ENCODE peak calls at places on chromosomes 1 and 21, in seven cellular contexts. One of them, this sample, is unnamed.

GRCh38 chr1:91617242-91617837 is 116.7 kb downstream of the CDC7 start:
- DNase-seq in cardiac fibroblast: no peak
- DNase-seq in central memory CD8-positive, alpha-beta T cell: no peak
- DNase-seq in activated T-helper 9 cell treated with anti-CD3 and anti-CD28 coated beads, Interleukin-2, amount 50 U/mL, for 16 hours: no peak
- DNase-seq in GM12891: no peak
- DNase-seq in activated CD8-positive, alpha-beta memory T cell treated with anti-CD3 and anti-CD28 coated beads for 4 hours: no peak
- DNase-seq in cardiac muscle cell: peak
- DNase-seq in this sample: no peak

GRCh38 chr1:217164403-217164802 is 441.2 kb upstream of the ESRRG start:
- DNase-seq in cardiac fibroblast: no peak
- DNase-seq in cardiac muscle cell: no peak
- DNase-seq in activated CD8-positive, alpha-beta memory T cell treated with anti-CD3 and anti-CD28 coated beads for 4 hours: no peak
- DNase-seq in activated T-helper 9 cell treated with anti-CD3 and anti-CD28 coated beads, Interleukin-2, amount 50 U/mL, for 16 hours: no peak
- DNase-seq in central memory CD8-positive, alpha-beta T cell: no peak
- DNase-seq in GM12891: no peak
- DNase-seq in this sample: no peak

GRCh38 chr1:48471103-48471502 is 901 bp downstream of the SPATA6 start:
- DNase-seq in cardiac muscle cell: no peak
- DNase-seq in central memory CD8-positive, alpha-beta T cell: no peak
- DNase-seq in activated CD8-positive, alpha-beta memory T cell treated with anti-CD3 and anti-CD28 coated beads for 4 hours: no peak
- DNase-seq in GM12891: no peak
- DNase-seq in activated T-helper 9 cell treated with anti-CD3 and anti-CD28 coated beads, Interleukin-2, amount 50 U/mL, for 16 hours: no peak
- DNase-seq in cardiac fibroblast: peak
- DNase-seq in this sample: no peak

GRCh38 chr21:38048241-38048640 is 132.0 kb upstream of the KCNJ6 start:
- DNase-seq in central memory CD8-positive, alpha-beta T cell: no peak
- DNase-seq in GM12891: no peak
- DNase-seq in cardiac muscle cell: no peak
- DNase-seq in cardiac fibroblast: no peak
- DNase-seq in activated T-helper 9 cell treated with anti-CD3 and anti-CD28 coated beads, Interleukin-2, amount 50 U/mL, for 16 hours: no peak
- DNase-seq in activated CD8-positive, alpha-beta memory T cell treated with anti-CD3 and anti-CD28 coated beads for 4 hours: no peak
- DNase-seq in this sample: no peak

GRCh38 chr1:52233463-52233862 is 91.6 kb downstream of the ZFYVE9 start:
- DNase-seq in activated T-helper 9 cell treated with anti-CD3 and anti-CD28 coated beads, Interleukin-2, amount 50 U/mL, for 16 hours: no peak
- DNase-seq in cardiac muscle cell: no peak
- DNase-seq in central memory CD8-positive, alpha-beta T cell: no peak
- DNase-seq in GM12891: no peak
- DNase-seq in activated CD8-positive, alpha-beta memory T cell treated with anti-CD3 and anti-CD28 coated beads for 4 hours: no peak
- DNase-seq in cardiac fibroblast: no peak
- DNase-seq in this sample: no peak

GRCh38 chr1:24970926-24971530 is 41.0 kb upstream of the RUNX3 start:
- DNase-seq in GM12891: no peak
- DNase-seq in activated CD8-positive, alpha-beta memory T cell treated with anti-CD3 and anti-CD28 coated beads for 4 hours: no peak
- DNase-seq in cardiac fibroblast: no peak
- DNase-seq in central memory CD8-positive, alpha-beta T cell: no peak
- DNase-seq in cardiac muscle cell: no peak
- DNase-seq in activated T-helper 9 cell treated with anti-CD3 and anti-CD28 coated beads, Interleukin-2, amount 50 U/mL, for 16 hours: no peak
- DNase-seq in this sample: peak

GRCh38 chr21:16633851-16634521 is 878.9 kb upstream of the CXADR start:
- DNase-seq in activated T-helper 9 cell treated with anti-CD3 and anti-CD28 coated beads, Interleukin-2, amount 50 U/mL, for 16 hours: no peak
- DNase-seq in cardiac fibroblast: peak
- DNase-seq in GM12891: no peak
- DNase-seq in central memory CD8-positive, alpha-beta T cell: no peak
- DNase-seq in activated CD8-positive, alpha-beta memory T cell treated with anti-CD3 and anti-CD28 coated beads for 4 hours: no peak
- DNase-seq in cardiac muscle cell: no peak
- DNase-seq in this sample: no peak

GRCh38 chr1:203667616-203668015 is 41.0 kb downstream of the ATP2B4 start:
- DNase-seq in GM12891: no peak
- DNase-seq in cardiac fibroblast: no peak
- DNase-seq in cardiac muscle cell: no peak
- DNase-seq in central memory CD8-positive, alpha-beta T cell: no peak
- DNase-seq in activated CD8-positive, alpha-beta memory T cell treated with anti-CD3 and anti-CD28 coated beads for 4 hours: no peak
- DNase-seq in activated T-helper 9 cell treated with anti-CD3 and anti-CD28 coated beads, Interleukin-2, amount 50 U/mL, for 16 hours: no peak
- DNase-seq in this sample: no peak

GRCh38 chr1:10864776-10865175 is 68.3 kb upstream of the CASZ1 start:
- DNase-seq in cardiac fibroblast: no peak
- DNase-seq in GM12891: no peak
- DNase-seq in central memory CD8-positive, alpha-beta T cell: no peak
- DNase-seq in activated T-helper 9 cell treated with anti-CD3 and anti-CD28 coated beads, Interleukin-2, amount 50 U/mL, for 16 hours: no peak
- DNase-seq in cardiac muscle cell: no peak
- DNase-seq in activated CD8-positive, alpha-beta memory T cell treated with anti-CD3 and anti-CD28 coated beads for 4 hours: no peak
- DNase-seq in this sample: no peak

GRCh38 chr1:41435570-41436178 is 48.8 kb downstream of the EDN2 start:
- DNase-seq in activated T-helper 9 cell treated with anti-CD3 and anti-CD28 coated beads, Interleukin-2, amount 50 U/mL, for 16 hours: no peak
- DNase-seq in GM12891: no peak
- DNase-seq in central memory CD8-positive, alpha-beta T cell: no peak
- DNase-seq in cardiac fibroblast: no peak
- DNase-seq in cardiac muscle cell: no peak
- DNase-seq in activated CD8-positive, alpha-beta memory T cell treated with anti-CD3 and anti-CD28 coated beads for 4 hours: no peak
- DNase-seq in this sample: no peak

GRCh38 chr1:925532-926421 is 2.1 kb downstream of the SAMD11 start:
- DNase-seq in GM12891: no peak
- DNase-seq in central memory CD8-positive, alpha-beta T cell: no peak
- DNase-seq in activated T-helper 9 cell treated with anti-CD3 and anti-CD28 coated beads, Interleukin-2, amount 50 U/mL, for 16 hours: no peak
- DNase-seq in cardiac muscle cell: peak
- DNase-seq in cardiac fibroblast: no peak
- DNase-seq in activated CD8-positive, alpha-beta memory T cell treated with anti-CD3 and anti-CD28 coated beads for 4 hours: no peak
- DNase-seq in this sample: no peak

GRCh38 chr1:45331436-45332345 is 5.0 kb downstream of the HPDL start:
- DNase-seq in cardiac fibroblast: no peak
- DNase-seq in cardiac muscle cell: no peak
- DNase-seq in activated CD8-positive, alpha-beta memory T cell treated with anti-CD3 and anti-CD28 coated beads for 4 hours: no peak
- DNase-seq in central memory CD8-positive, alpha-beta T cell: no peak
- DNase-seq in activated T-helper 9 cell treated with anti-CD3 and anti-CD28 coated beads, Interleukin-2, amount 50 U/mL, for 16 hours: no peak
- DNase-seq in GM12891: no peak
- DNase-seq in this sample: no peak

GRCh38 chr1:41738475-41738874 is 180.2 kb downstream of the HIVEP3 start:
- DNase-seq in cardiac fibroblast: no peak
- DNase-seq in cardiac muscle cell: no peak
- DNase-seq in activated CD8-positive, alpha-beta memory T cell treated with anti-CD3 and anti-CD28 coated beads for 4 hours: no peak
- DNase-seq in activated T-helper 9 cell treated with anti-CD3 and anti-CD28 coated beads, Interleukin-2, amount 50 U/mL, for 16 hours: no peak
- DNase-seq in central memory CD8-positive, alpha-beta T cell: no peak
- DNase-seq in GM12891: no peak
- DNase-seq in this sample: peak

GRCh38 chr1:157849229-157849875 is 7.7 kb upstream of the CD5L start:
- DNase-seq in GM12891: no peak
- DNase-seq in central memory CD8-positive, alpha-beta T cell: no peak
- DNase-seq in cardiac fibroblast: no peak
- DNase-seq in cardiac muscle cell: no peak
- DNase-seq in activated T-helper 9 cell treated with anti-CD3 and anti-CD28 coated beads, Interleukin-2, amount 50 U/mL, for 16 hours: no peak
- DNase-seq in activated CD8-positive, alpha-beta memory T cell treated with anti-CD3 and anti-CD28 coated beads for 4 hours: no peak
- DNase-seq in this sample: peak

GRCh38 chr1:30378991-30379581 is 344.3 kb downstream of the MATN1 start:
- DNase-seq in central memory CD8-positive, alpha-beta T cell: no peak
- DNase-seq in activated CD8-positive, alpha-beta memory T cell treated with anti-CD3 and anti-CD28 coated beads for 4 hours: no peak
- DNase-seq in activated T-helper 9 cell treated with anti-CD3 and anti-CD28 coated beads, Interleukin-2, amount 50 U/mL, for 16 hours: no peak
- DNase-seq in GM12891: no peak
- DNase-seq in cardiac fibroblast: peak
- DNase-seq in cardiac muscle cell: no peak
- DNase-seq in this sample: peak

GRCh38 chr1:209368864-209369598 is 214.5 kb upstream of the CAMK1G start:
- DNase-seq in GM12891: no peak
- DNase-seq in cardiac muscle cell: no peak
- DNase-seq in cardiac fibroblast: peak
- DNase-seq in central memory CD8-positive, alpha-beta T cell: no peak
- DNase-seq in activated CD8-positive, alpha-beta memory T cell treated with anti-CD3 and anti-CD28 coated beads for 4 hours: no peak
- DNase-seq in activated T-helper 9 cell treated with anti-CD3 and anti-CD28 coated beads, Interleukin-2, amount 50 U/mL, for 16 hours: no peak
- DNase-seq in this sample: no peak

GRCh38 chr1:231279081-231279480 is 38.1 kb downstream of the GNPAT start:
- DNase-seq in GM12891: no peak
- DNase-seq in activated T-helper 9 cell treated with anti-CD3 and anti-CD28 coated beads, Interleukin-2, amount 50 U/mL, for 16 hours: no peak
- DNase-seq in cardiac muscle cell: no peak
- DNase-seq in cardiac fibroblast: peak
- DNase-seq in activated CD8-positive, alpha-beta memory T cell treated with anti-CD3 and anti-CD28 coated beads for 4 hours: no peak
- DNase-seq in central memory CD8-positive, alpha-beta T cell: no peak
- DNase-seq in this sample: no peak

GRCh38 chr1:11496551-11497080 is 17.7 kb downstream of the DISP3 start:
- DNase-seq in central memory CD8-positive, alpha-beta T cell: no peak
- DNase-seq in activated CD8-positive, alpha-beta memory T cell treated with anti-CD3 and anti-CD28 coated beads for 4 hours: no peak
- DNase-seq in cardiac fibroblast: no peak
- DNase-seq in GM12891: no peak
- DNase-seq in activated T-helper 9 cell treated with anti-CD3 and anti-CD28 coated beads, Interleukin-2, amount 50 U/mL, for 16 hours: no peak
- DNase-seq in cardiac muscle cell: no peak
- DNase-seq in this sample: no peak

GRCh38 chr1:109904105-109904817 is 6.4 kb upstream of the CSF1 start:
- DNase-seq in cardiac muscle cell: no peak
- DNase-seq in cardiac fibroblast: no peak
- DNase-seq in central memory CD8-positive, alpha-beta T cell: no peak
- DNase-seq in activated CD8-positive, alpha-beta memory T cell treated with anti-CD3 and anti-CD28 coated beads for 4 hours: no peak
- DNase-seq in GM12891: no peak
- DNase-seq in activated T-helper 9 cell treated with anti-CD3 and anti-CD28 coated beads, Interleukin-2, amount 50 U/mL, for 16 hours: no peak
- DNase-seq in this sample: peak

GRCh38 chr1:229629251-229629650 is 3.2 kb downstream of the URB2 start:
- DNase-seq in cardiac fibroblast: peak
- DNase-seq in activated CD8-positive, alpha-beta memory T cell treated with anti-CD3 and anti-CD28 coated beads for 4 hours: no peak
- DNase-seq in cardiac muscle cell: no peak
- DNase-seq in activated T-helper 9 cell treated with anti-CD3 and anti-CD28 coated beads, Interleukin-2, amount 50 U/mL, for 16 hours: no peak
- DNase-seq in central memory CD8-positive, alpha-beta T cell: no peak
- DNase-seq in GM12891: no peak
- DNase-seq in this sample: no peak

GRCh38 chr1:101344745-101345144 is 107.9 kb downstream of the S1PR1 start:
- DNase-seq in cardiac muscle cell: no peak
- DNase-seq in activated T-helper 9 cell treated with anti-CD3 and anti-CD28 coated beads, Interleukin-2, amount 50 U/mL, for 16 hours: no peak
- DNase-seq in cardiac fibroblast: no peak
- DNase-seq in GM12891: no peak
- DNase-seq in activated CD8-positive, alpha-beta memory T cell treated with anti-CD3 and anti-CD28 coated beads for 4 hours: no peak
- DNase-seq in central memory CD8-positive, alpha-beta T cell: no peak
- DNase-seq in this sample: no peak

GRCh38 chr1:89754518-89754917 is 66.3 kb upstream of the LRRC8D start:
- DNase-seq in cardiac muscle cell: no peak
- DNase-seq in activated CD8-positive, alpha-beta memory T cell treated with anti-CD3 and anti-CD28 coated beads for 4 hours: no peak
- DNase-seq in activated T-helper 9 cell treated with anti-CD3 and anti-CD28 coated beads, Interleukin-2, amount 50 U/mL, for 16 hours: no peak
- DNase-seq in cardiac fibroblast: peak
- DNase-seq in central memory CD8-positive, alpha-beta T cell: no peak
- DNase-seq in GM12891: no peak
- DNase-seq in this sample: peak

This sample was measured in MV-4-11.